ENCODE peak calls at places on chromosomes 4 and X, in eight cellular contexts. Q, Z, T, P, W, X, C and J are unnamed samples.

GRCh38 chr4:185018834-185019450 is 652 bp downstream of the HELT start:
- DNase-seq in W (no peak), X (no peak), C (peak; percentile 42), P (no peak), Q (peak; percentile 63), T (no peak), Z (no peak), J (no peak)

GRCh38 chr4:140302151-140302859 is 71.1 kb upstream of the SCOC start:
- DNase-seq in P (no peak), Q (no peak), T (no peak), C (no peak), Z (no peak), W (no peak), X (no peak), J (no peak)

GRCh38 chr4:139656614-139657486 is 8.8 kb upstream of the MGST2 start:
- DNase-seq in Q (peak; percentile 76), W (peak; percentile 56), C (peak; percentile 88), X (peak; percentile 87), T (peak; percentile 76), Z (no peak), P (peak; percentile 73), J (no peak)

GRCh38 chr4:138953962-138954371 is 61.6 kb upstream of the NOCT start:
- DNase-seq in X (peak; percentile 79), T (no peak), Z (peak; percentile 62), W (peak; percentile 98), P (peak; percentile 97), C (no peak), Q (no peak), J (no peak)

GRCh38 chrX:148878371-148878770 is 378.0 kb downstream of the AFF2 start:
- DNase-seq in P (peak; percentile 23), W (peak; percentile 82), C (no peak), Z (peak; percentile 43), Q (no peak), T (no peak), X (peak; percentile 49), J (peak; percentile 13)

GRCh38 chr4:68346461-68346860 is 3.4 kb downstream of the YTHDC1 start:
- DNase-seq in W (no peak), C (no peak), Q (no peak), T (peak; percentile 49), P (no peak), X (peak; percentile 33), Z (peak; percentile 65), J (no peak)

GRCh38 chrX:25754399-25754798 is 383.7 kb upstream of the MAGEB18 start:
- DNase-seq in X (no peak), Z (no peak), C (no peak), Q (no peak), T (no peak), P (no peak), W (no peak), J (no peak)

GRCh38 chr4:139749313-139749712 is 83.7 kb downstream of the MGST2 start:
- DNase-seq in W (no peak), P (no peak), Z (no peak), X (no peak), Q (no peak), T (no peak), C (no peak), J (no peak)

GRCh38 chrX:10741496-10742048 is 121.2 kb upstream of the MID1 start:
- DNase-seq in Z (no peak), P (no peak), C (no peak), T (no peak), W (no peak), Q (no peak), X (no peak), J (no peak)

GRCh38 chrX:68832101-68832416 is 3.2 kb downstream of the EFNB1 start:
- DNase-seq in W (peak; percentile 73), T (no peak), X (peak; percentile 88), Q (peak; percentile 27), P (peak; percentile 75), C (peak; percentile 41), Z (peak; percentile 42), J (no peak)

GRCh38 chr4:137226900-137227299 is 305.4 kb downstream of the PCDH18 start:
- DNase-seq in C (peak; percentile 27), Q (no peak), T (no peak), P (peak; percentile 22), Z (no peak), W (no peak), X (peak; percentile 23), J (no peak)

GRCh38 chrX:68831405-68832100 is 2.7 kb downstream of the EFNB1 start:
- DNase-seq in T (no peak), X (no peak), Z (no peak), C (no peak), W (no peak), Q (peak; percentile 26), P (no peak), J (no peak)

GRCh38 chrX:73785493-73785892 is 222.5 kb downstream of the CHIC1 start:
- DNase-seq in X (no peak), C (no peak), T (no peak), P (no peak), Z (no peak), Q (no peak), W (no peak), J (no peak)

GRCh38 chr4:168598191-168598590 is 101.3 kb downstream of the PALLD start:
- DNase-seq in W (no peak), C (no peak), Q (no peak), P (no peak), Z (no peak), T (no peak), X (peak; percentile 80), J (no peak)

GRCh38 chr4:11732155-11732554 is 303.5 kb upstream of the HS3ST1 start:
- DNase-seq in X (no peak), Q (no peak), C (no peak), P (no peak), W (no peak), Z (peak; percentile 38), T (no peak), J (no peak)

DNA sequence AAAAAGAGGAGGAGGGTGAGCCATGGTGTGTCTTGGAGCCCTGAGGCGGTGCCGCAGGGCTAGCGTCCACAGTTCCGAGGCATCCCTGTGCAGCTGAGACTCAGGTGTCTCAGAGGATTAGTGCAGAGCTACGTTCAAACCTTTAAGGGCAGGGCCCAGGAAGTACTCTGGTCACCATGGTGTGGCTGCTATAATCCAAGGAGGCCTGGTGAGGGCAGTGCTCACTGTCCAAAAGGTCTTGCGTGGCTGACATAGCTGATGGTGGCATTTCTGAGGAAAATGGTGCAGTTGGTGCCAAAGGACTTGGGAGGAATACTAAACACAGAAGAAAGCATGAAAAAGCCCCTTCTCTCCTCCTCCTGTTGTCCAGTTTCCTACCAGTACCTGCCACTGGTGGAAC is 146.9 kb downstream of the DCHS2 start:
- DNase-seq in C (peak; percentile 51), Z (no peak), X (no peak), W (no peak), P (no peak), Q (peak; percentile 71), T (peak; percentile 1), J (no peak)
- H3K9me3 ChIP-seq in C (no peaks in the 10 kb centered on the region), Z (no peaks in the 10 kb centered on the region), X (no peaks in the 10 kb centered on the region), W (no peaks in the 10 kb centered on the region), P (no peaks in the 10 kb centered on the region), Q (no peaks in the 10 kb centered on the region), T (no peaks in the 10 kb centered on the region), J (no peaks in the 10 kb centered on the region)

GRCh38 chrX:72396117-72396516 is 90.4 kb upstream of the CITED1 start:
- DNase-seq in C (no peak), T (no peak), P (no peak), W (no peak), X (peak; percentile 2), Z (no peak), Q (no peak), J (no peak)

GRCh38 chrX:72395252-72395651 is 89.5 kb upstream of the CITED1 start:
- DNase-seq in W (no peak), C (no peak), X (peak; percentile 42), Q (no peak), T (no peak), P (peak; percentile 1), Z (no peak), J (no peak)

GRCh38 chrX:72393836-72394517 is 88.3 kb upstream of the CITED1 start:
- DNase-seq in T (no peak), W (peak; percentile 63), Z (no peak), X (no peak), Q (no peak), P (peak; percentile 56), C (no peak), J (no peak)

GRCh38 chrX:72392816-72393800 is 87.4 kb upstream of the CITED1 start:
- DNase-seq in W (no peak), C (peak; percentile 55), P (peak; percentile 11), T (no peak), X (no peak), Z (no peak), Q (no peak), J (no peak)

GRCh38 chrX:72394518-72395163 is 88.9 kb upstream of the CITED1 start:
- DNase-seq in C (peak; percentile 19), X (peak; percentile 77), P (peak; percentile 63), Z (no peak), W (peak; percentile 79), Q (no peak), T (no peak), J (no peak)
- H3K4me2 ChIP-seq in C (peak overlapping the region; percentile 51), X (peak overlapping the region; percentile 66), P (no peak overlapping the region), Z (no peak overlapping the region), W (peak overlapping the region; percentile 20), Q (no peak overlapping the region), T (no peak overlapping the region), J (no peak overlapping the region)

GRCh38 chrX:40143001-40143400 is 45.2 kb upstream of the BCOR start:
- DNase-seq in P (no peak), Z (no peak), T (no peak), C (peak; percentile 58), Q (peak; percentile 69), W (no peak), X (no peak), J (no peak)

GRCh38 chrX:40143987-40144386 is 46.2 kb upstream of the BCOR start:
- DNase-seq in T (no peak), X (no peak), C (no peak), W (no peak), Z (no peak), P (no peak), Q (no peak), J (no peak)

GRCh38 chrX:40142417-40142816 is 44.7 kb upstream of the BCOR start:
- DNase-seq in W (no peak), Q (no peak), X (no peak), T (no peak), C (no peak), Z (no peak), P (no peak), J (no peak)

GRCh38 chrX:40144576-40144975 is 46.8 kb upstream of the BCOR start:
- DNase-seq in C (peak; percentile 44), T (no peak), X (no peak), Z (no peak), Q (peak; percentile 63), W (no peak), P (no peak), J (no peak)

GRCh38 chrX:40140706-40141499 is 43.1 kb upstream of the BCOR start:
- DNase-seq in T (peak; percentile 56), Z (no peak), P (peak; percentile 50), W (peak; percentile 60), C (peak; percentile 70), X (peak; percentile 62), Q (peak; percentile 57), J (no peak)
- H4K20me1 ChIP-seq in T (no peaks in the 10 kb centered on the region), Z (no peaks in the 10 kb centered on the region), P (no peaks in the 10 kb centered on the region), W (peaks cover 3% of the 10 kb centered on the region), C (peaks cover 13% of the 10 kb centered on the region), X (no peaks in the 10 kb centered on the region), Q (no peaks in the 10 kb centered on the region), J (no peaks in the 10 kb centered on the region)

DNA sequence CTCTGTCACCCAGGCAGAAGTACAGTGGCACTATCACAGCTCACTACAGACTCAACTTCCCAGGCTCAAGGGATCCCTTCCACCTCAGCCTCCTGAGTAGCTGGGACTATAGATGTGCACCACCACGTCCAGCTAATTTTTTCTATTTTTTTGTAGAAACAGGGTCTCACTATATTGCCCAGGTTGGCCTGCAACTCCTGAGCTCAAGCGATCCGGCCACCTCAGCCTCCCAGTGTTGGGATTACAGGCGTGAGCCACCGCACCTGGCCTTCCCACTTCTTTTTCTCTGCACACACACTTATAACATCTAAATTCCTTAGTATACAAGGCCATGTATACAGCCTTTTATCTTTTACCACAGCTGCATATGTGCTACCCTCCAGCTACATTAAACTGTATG is 6.6 kb downstream of the SLC7A3 start:
- DNase-seq in W (no peak), Q (no peak), Z (no peak), X (no peak), C (no peak), T (no peak), P (no peak), J (no peak)
- H3K9me3 ChIP-seq in W (no peaks in the 10 kb centered on the region), Q (peaks cover 42% of the 10 kb centered on the region), Z (no peaks in the 10 kb centered on the region), X (no peaks in the 10 kb centered on the region), C (no peaks in the 10 kb centered on the region), T (no peaks in the 10 kb centered on the region), P (no peaks in the 10 kb centered on the region), J (no peaks in the 10 kb centered on the region)